ENCODE peak calls at places on chromosomes 1 and 21, in seven cellular contexts. R is stomach; X is CD4-positive, alpha-beta T cell; J is transverse colon; A is AG04450; N is fibroblast of lung; B is HCT116. D is an unnamed sample.

GRCh38 chr1:237877628-237878027 is 13.1 kb downstream of the ZP4 start:
- DNase-seq in R (no peak), X (no peak), A (no peak), N (no peak), B (no peak), J (no peak), D (no peak)

GRCh38 chr21:34613679-34614442 is 1.1 kb downstream of the RCAN1 start:
- DNase-seq in X (no peak), R (no peak), B (no peak), J (no peak), N (no peak), A (no peak), D (peak; percentile 13)

GRCh38 chr1:17059391-17060128 is 5.7 kb upstream of the SDHB start:
- DNase-seq in J (peak; percentile 80), B (peak; percentile 59), A (peak; percentile 26), N (peak; percentile 68), R (peak; percentile 78), X (no peak), D (peak; percentile 84)

GRCh38 chr1:36920801-36921405 is 113.4 kb downstream of the GRIK3 start:
- DNase-seq in R (no peak), B (no peak), J (no peak), X (no peak), N (no peak), A (no peak), D (no peak)

GRCh38 chr1:145994391-145995120 is 1.8 kb downstream of the TXNIP start:
- DNase-seq in X (no peak), J (no peak), R (peak; percentile 43), B (no peak), A (no peak), N (no peak), D (no peak)

GRCh38 chr1:12636098-12636950 is 7.6 kb upstream of the AADACL4 start:
- DNase-seq in B (no peak), N (no peak), A (no peak), X (no peak), R (no peak), J (no peak), D (no peak)

GRCh38 chr1:8276932-8277331 is 41.0 kb upstream of the SLC45A1 start:
- DNase-seq in A (no peak), N (no peak), J (no peak), B (no peak), X (no peak), R (no peak), D (no peak)

GRCh38 chr1:98991127-98992003 is 13.3 kb downstream of the PLPPR5 start:
- DNase-seq in J (no peak), R (no peak), N (peak; percentile 79), A (peak; percentile 47), X (no peak), B (peak; percentile 40), D (peak; percentile 73)

GRCh38 chr1:93346472-93346991 is 825 bp downstream of the DR1 start:
- DNase-seq in N (no peak), J (peak; percentile 14), R (no peak), B (no peak), A (no peak), X (peak; percentile 15), D (peak; percentile 26)

GRCh38 chr1:166947398-166948043 is 27.8 kb downstream of the ILDR2 start:
- DNase-seq in N (peak; percentile 18), A (no peak), B (no peak), R (peak; percentile 27), J (peak; percentile 14), X (no peak), D (peak; percentile 69)

GRCh38 chr1:113040718-113041412 is 32.1 kb upstream of the LRIG2 start:
- DNase-seq in J (no peak), B (no peak), N (no peak), X (no peak), A (no peak), R (no peak), D (no peak)

GRCh38 chr1:22126531-22126930 is 16.4 kb downstream of the WNT4 start:
- DNase-seq in A (no peak), J (no peak), X (no peak), R (no peak), B (no peak), N (no peak), D (no peak)

GRCh38 chr1:72636636-72637035 is 354.3 kb upstream of the NEGR1 start:
- DNase-seq in R (no peak), X (no peak), B (no peak), N (peak; percentile 12), J (no peak), A (no peak), D (peak; percentile 24)

GRCh38 chr1:94690033-94690712 is 130.0 kb upstream of the SLC44A3 start:
- DNase-seq in A (peak; percentile 39), B (no peak), R (no peak), X (no peak), J (no peak), N (peak; percentile 79), D (no peak)

GRCh38 chr1:41622859-41623732 is 138.6 kb upstream of the EDN2 start:
- DNase-seq in R (no peak), A (no peak), B (no peak), J (no peak), N (peak; percentile 45), X (no peak), D (no peak)

GRCh38 chr1:150006881-150007401 is 3.6 kb downstream of the OTUD7B start:
- DNase-seq in B (no peak), R (no peak), J (no peak), N (peak; percentile 46), A (no peak), X (no peak), D (peak; percentile 70)

GRCh38 chr1:16612332-16613172 is 812 bp downstream of the NBPF1 start:
- DNase-seq in R (peak; percentile 67), N (peak; percentile 89), X (no peak), A (peak; percentile 72), B (no peak), J (peak; percentile 75), D (peak; percentile 92)

GRCh38 chr1:204445860-204446412 is 34.3 kb upstream of the PPP1R15B start:
- DNase-seq in X (peak; percentile 37), B (no peak), A (no peak), N (peak; percentile 19), R (peak; percentile 64), J (peak; percentile 73), D (peak; percentile 10)

GRCh38 chr1:109793486-109794318 is 30.0 kb upstream of the EPS8L3 start:
- DNase-seq in X (peak; percentile 33), R (peak; percentile 30), B (peak; percentile 16), A (no peak), J (peak; percentile 80), N (peak; percentile 62), D (no peak)

GRCh38 chr21:25350056-25350455 is 257.2 kb downstream of the MRPL39 start:
- DNase-seq in J (no peak), B (no peak), A (no peak), X (no peak), R (no peak), N (peak; percentile 66), D (peak; percentile 49)

GRCh38 chr1:208174736-208175507 is 69.3 kb downstream of the PLXNA2 start:
- DNase-seq in J (no peak), X (no peak), B (no peak), R (no peak), A (no peak), N (no peak), D (no peak)

GRCh38 chr1:78779831-78780230 is 130.2 kb downstream of the IFI44 start:
- DNase-seq in N (peak; percentile 59), A (no peak), J (no peak), B (no peak), R (no peak), X (no peak), D (no peak)
- H3K9me3 ChIP-seq in N (no peaks in the 10 kb centered on the region), A (no peaks in the 10 kb centered on the region), J (no peaks in the 10 kb centered on the region), B (no peaks in the 10 kb centered on the region), R (no peaks in the 10 kb centered on the region), X (no peaks in the 10 kb centered on the region), D (no peaks in the 10 kb centered on the region)

GRCh38 chr1:32362474-32363313 is at the start of the genes FAM229A and TSSK3:
- DNase-seq in N (no peak), J (no peak), X (no peak), R (no peak), B (no peak), A (no peak), D (no peak)
- TF ChIP-seq CTCF in N (no peak), J (no peak), X (no peak), R (no peak), B (no peak), A (no peak), D (no peak)

GRCh38 chr21:9759972-9760371 is 761.4 kb upstream of the TPTE start:
- DNase-seq in J (no peak), N (no peak), B (no peak), R (no peak), X (no peak), A (no peak), D (no peak)
- H3K9me3 ChIP-seq in J (peaks cover 35% of the 10 kb centered on the region), N (peaks cover 4% of the 10 kb centered on the region), B (peaks cover 61% of the 10 kb centered on the region), R (peaks cover 68% of the 10 kb centered on the region), X (peaks cover 34% of the 10 kb centered on the region), A (peaks cover 56% of the 10 kb centered on the region), D (peaks cover 39% of the 10 kb centered on the region)

DNA sequence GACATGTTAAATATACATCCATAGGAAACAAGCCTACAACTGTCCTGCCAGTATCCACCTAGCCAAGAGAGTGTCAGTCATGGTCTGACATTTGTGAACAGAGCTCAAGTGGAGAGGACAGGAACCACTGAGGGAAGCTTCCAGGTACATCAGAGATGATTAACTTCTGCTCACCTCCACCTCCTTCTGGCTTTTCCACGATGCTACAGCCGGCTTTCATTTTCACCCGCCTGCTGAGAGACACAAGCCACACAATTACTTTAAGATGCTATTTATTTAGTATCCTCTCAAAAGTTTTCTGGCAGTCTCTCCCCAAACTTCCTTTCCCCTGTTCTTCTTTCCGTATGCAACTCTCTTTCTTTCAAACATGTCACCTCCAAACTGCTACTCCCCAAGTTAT is 2.1 kb downstream of the ETV3 start:
- DNase-seq in X (no peak), A (no peak), R (no peak), J (no peak), B (no peak), N (no peak), D (no peak)
- TF ChIP-seq CTCF in X (no peak), A (no peak), R (no peak), J (no peak), B (peak; percentile 3), N (no peak), D (no peak)

DNA sequence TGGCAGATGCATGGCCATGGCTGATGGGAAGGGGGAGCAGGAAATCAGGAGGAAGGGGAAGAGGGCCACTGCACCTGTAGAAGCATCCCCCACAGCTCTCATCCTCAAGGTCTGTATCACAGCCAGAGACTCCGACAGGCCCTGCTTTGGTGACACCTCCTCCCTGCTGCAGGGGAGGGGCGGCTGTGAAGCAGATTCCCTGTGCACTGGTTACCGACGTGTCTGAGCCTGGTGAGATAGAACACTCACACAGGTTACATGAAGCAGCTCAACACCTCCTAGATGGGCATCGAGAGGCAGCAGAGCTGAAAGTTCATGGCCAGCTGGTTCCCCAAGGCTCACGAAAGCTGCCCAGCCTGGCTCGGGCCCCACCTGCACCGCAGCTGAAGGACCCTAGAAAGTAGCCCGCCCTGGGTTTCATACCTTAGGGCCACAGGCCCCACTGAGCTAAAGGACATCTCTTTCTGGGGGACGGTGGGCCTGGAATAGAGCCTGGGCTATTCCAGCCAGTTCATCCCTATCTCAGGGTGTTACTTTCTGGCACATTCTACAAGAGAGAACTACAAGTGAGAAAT is 30.2 kb upstream of the AJAP1 start:
- DNase-seq in J (no peak), X (no peak), N (no peak), A (no peak), B (no peak), R (no peak), D (no peak)
- H3K9me3 ChIP-seq in J (no peaks in the 10 kb centered on the region), X (no peaks in the 10 kb centered on the region), N (no peaks in the 10 kb centered on the region), A (peaks cover 76% of the 10 kb centered on the region), B (no peaks in the 10 kb centered on the region), R (no peaks in the 10 kb centered on the region), D (no peaks in the 10 kb centered on the region)

D was measured in cardiac muscle cell.